ENCODE peak calls at places on chromosomes 11 and 22, in six cellular contexts. One of them, this sample, is unnamed.

GRCh38 chr11:3000032-3000961 is 8.2 kb upstream of the NAP1L4 start:
- DNase-seq in HepG2: no peak
- DNase-seq in HCT116: no peak
- DNase-seq in Panc1: no peak
- DNase-seq in K562: no peak
- DNase-seq in GM12878: no peak
- DNase-seq in this sample: peak

GRCh38 chr22:31618057-31618456 is 44.0 kb downstream of the PISD start:
- DNase-seq in HepG2: no peak
- DNase-seq in HCT116: no peak
- DNase-seq in Panc1: no peak
- DNase-seq in K562: no peak
- DNase-seq in GM12878: no peak
- DNase-seq in this sample: no peak

GRCh38 chr22:47795477-47796127 is 1033.2 kb downstream of the TBC1D22A start:
- DNase-seq in HepG2: no peak
- DNase-seq in HCT116: no peak
- DNase-seq in Panc1: no peak
- DNase-seq in K562: no peak
- DNase-seq in GM12878: no peak
- DNase-seq in this sample: no peak

GRCh38 chr22:34808618-34809017 is 257.3 kb upstream of the ISX start:
- DNase-seq in HepG2: no peak
- DNase-seq in HCT116: no peak
- DNase-seq in Panc1: no peak
- DNase-seq in K562: no peak
- DNase-seq in GM12878: no peak
- DNase-seq in this sample: no peak

GRCh38 chr11:47399860-47400812 is 8.3 kb upstream of the SLC39A13 start:
- DNase-seq in HepG2: no peak
- DNase-seq in HCT116: no peak
- DNase-seq in Panc1: no peak
- DNase-seq in K562: peak
- DNase-seq in GM12878: no peak
- DNase-seq in this sample: peak

GRCh38 chr22:22410677-22411076 is 97.9 kb downstream of the ZNF280B start:
- DNase-seq in HepG2: no peak
- DNase-seq in HCT116: no peak
- DNase-seq in Panc1: no peak
- DNase-seq in K562: no peak
- DNase-seq in GM12878: no peak
- DNase-seq in this sample: no peak

GRCh38 chr11:110379936-110380335 is 49.8 kb upstream of the FDX1 start:
- DNase-seq in HepG2: no peak
- DNase-seq in HCT116: no peak
- DNase-seq in Panc1: no peak
- DNase-seq in K562: no peak
- DNase-seq in GM12878: no peak
- DNase-seq in this sample: no peak

GRCh38 chr11:47565340-47566165 is at the start of gene PTPMT1:
- DNase-seq in HepG2: peak
- DNase-seq in HCT116: peak
- DNase-seq in Panc1: no peak
- DNase-seq in K562: peak
- DNase-seq in GM12878: no peak
- DNase-seq in this sample: peak

GRCh38 chr11:10654211-10655150 is 39.1 kb downstream of the IRAG1 start:
- DNase-seq in HepG2: peak
- DNase-seq in HCT116: peak
- DNase-seq in Panc1: no peak
- DNase-seq in K562: peak
- DNase-seq in GM12878: peak
- DNase-seq in this sample: peak

DNA sequence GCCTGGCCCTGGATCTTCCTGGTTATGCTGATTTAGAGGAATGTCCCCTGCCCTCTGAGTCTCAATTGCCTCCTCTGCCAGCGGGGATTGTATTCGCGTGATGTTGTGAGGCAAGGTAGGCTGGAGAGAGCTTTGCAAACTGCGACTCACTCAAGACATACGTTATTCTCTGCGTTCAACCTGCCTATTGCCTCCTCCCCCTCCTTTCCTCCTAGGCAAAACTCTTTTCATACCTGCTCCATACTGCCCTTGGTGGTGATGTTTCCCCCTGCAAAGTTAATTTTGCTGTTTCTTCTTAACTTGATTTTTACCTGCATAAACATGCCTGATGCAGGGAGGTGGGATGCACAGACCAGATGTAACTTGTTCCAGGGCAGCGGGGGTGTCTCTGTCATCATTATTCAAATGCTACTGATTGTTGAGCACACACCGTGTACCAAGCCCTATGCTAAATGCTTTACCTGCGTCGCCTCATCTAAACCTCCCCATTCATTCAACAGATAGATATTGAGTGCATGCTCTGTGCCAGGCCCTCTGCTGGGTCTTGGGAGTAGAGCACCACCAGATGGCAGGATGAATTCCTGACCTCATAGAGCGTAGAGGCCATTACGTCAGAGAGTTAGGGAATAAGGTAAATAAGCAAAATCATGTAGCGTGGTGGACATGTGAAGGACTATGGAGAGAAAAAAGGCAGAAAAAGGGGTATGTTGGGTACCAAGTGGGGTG is 29.0 kb downstream of the SGSM1 start:
- DNase-seq in HepG2: peak
- DNase-seq in HCT116: peak
- DNase-seq in Panc1: no peak
- DNase-seq in K562: no peak
- DNase-seq in GM12878: no peak
- DNase-seq in this sample: peak
- TF ChIP-seq SIN3A in HepG2: no peak
- TF ChIP-seq SIN3A in HCT116: no peak
- TF ChIP-seq SIN3A in Panc1: no peak
- TF ChIP-seq SIN3A in K562: no peak
- TF ChIP-seq SIN3A in GM12878: no peak
- TF ChIP-seq SIN3A in this sample: no peak

GRCh38 chr11:73797457-73797856 is 9.8 kb downstream of the MRPL48 start:
- DNase-seq in HepG2: no peak
- DNase-seq in HCT116: no peak
- DNase-seq in Panc1: no peak
- DNase-seq in K562: no peak
- DNase-seq in GM12878: no peak
- DNase-seq in this sample: no peak
- TF ChIP-seq REST in HepG2: no peak
- TF ChIP-seq REST in HCT116: no peak
- TF ChIP-seq REST in Panc1: peak
- TF ChIP-seq REST in K562: no peak
- TF ChIP-seq REST in GM12878: no peak
- TF ChIP-seq REST in this sample: no peak

DNA sequence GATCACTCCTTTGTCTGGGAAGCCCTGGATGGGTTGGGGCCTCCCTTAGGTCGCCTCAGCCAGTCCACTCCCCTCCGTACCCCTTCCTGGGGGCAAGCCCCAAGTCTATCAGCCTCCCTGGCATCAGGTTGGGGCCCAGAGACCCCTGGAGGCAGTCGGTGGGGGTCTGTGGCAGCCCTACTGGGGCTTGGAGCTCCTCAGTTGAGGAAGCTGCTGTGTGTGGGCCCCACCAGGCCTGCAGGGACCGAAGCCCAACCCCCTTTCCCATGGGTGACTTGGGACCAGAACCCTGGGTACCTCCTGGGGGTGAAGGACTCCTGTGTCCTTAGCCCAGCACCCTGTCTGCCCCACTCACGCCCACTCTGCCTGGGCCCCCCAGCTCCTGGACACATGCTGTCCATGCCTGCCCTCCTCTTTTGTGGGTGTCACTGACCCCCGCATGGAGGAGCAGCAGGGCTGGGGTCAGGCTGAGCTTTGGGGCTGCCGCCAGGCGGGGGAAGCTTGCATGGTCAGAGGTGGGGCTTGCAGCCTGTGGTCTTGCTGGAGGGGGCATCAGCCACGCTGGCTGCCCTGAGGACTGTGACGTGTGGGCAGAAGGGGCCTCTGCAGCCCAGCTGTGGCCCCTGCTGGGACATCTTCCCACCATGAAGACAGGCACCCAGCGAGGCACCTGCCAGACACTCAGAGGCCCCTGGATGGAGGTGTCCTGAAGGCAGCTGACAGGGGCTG is 20.9 kb downstream of the TSPAN4 start:
- DNase-seq in HepG2: no peak
- DNase-seq in HCT116: no peak
- DNase-seq in Panc1: no peak
- DNase-seq in K562: no peak
- DNase-seq in GM12878: no peak
- DNase-seq in this sample: no peak
- H3K27ac ChIP-seq in HepG2: no peak
- H3K27ac ChIP-seq in HCT116: no peak
- H3K27ac ChIP-seq in Panc1: peak
- H3K27ac ChIP-seq in K562: no peak
- H3K27ac ChIP-seq in GM12878: no peak
- H3K27ac ChIP-seq in this sample: peak

DNA sequence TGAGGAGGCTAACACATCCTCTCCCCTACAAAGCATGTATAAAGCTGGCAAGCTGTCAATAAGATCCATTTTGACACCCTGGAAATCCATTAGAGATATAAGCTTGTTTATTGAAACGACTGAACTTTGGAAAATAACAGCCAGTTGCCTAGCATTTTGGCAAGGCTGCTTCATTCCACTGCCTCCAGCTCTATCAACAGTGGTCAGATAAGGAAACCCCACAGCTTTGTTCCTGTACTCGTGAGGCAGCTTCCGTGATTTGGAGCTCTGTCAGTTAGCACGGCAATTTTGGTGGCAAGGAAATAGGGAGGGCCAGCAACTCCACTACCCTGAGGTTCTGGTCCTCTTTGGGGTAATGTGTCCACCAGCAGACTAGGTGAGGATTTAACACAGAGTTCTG is 2.0 kb upstream of the OR51S1 start:
- DNase-seq in HepG2: no peak
- DNase-seq in HCT116: no peak
- DNase-seq in Panc1: no peak
- DNase-seq in K562: no peak
- DNase-seq in GM12878: no peak
- DNase-seq in this sample: no peak
- TF ChIP-seq SIN3A in HepG2: no peak
- TF ChIP-seq SIN3A in HCT116: no peak
- TF ChIP-seq SIN3A in Panc1: no peak
- TF ChIP-seq SIN3A in K562: no peak
- TF ChIP-seq SIN3A in GM12878: no peak
- TF ChIP-seq SIN3A in this sample: no peak

GRCh38 chr22:19012308-19012990 is 76.4 kb upstream of the PRODH start:
- DNase-seq in HepG2: no peak
- DNase-seq in HCT116: no peak
- DNase-seq in Panc1: no peak
- DNase-seq in K562: no peak
- DNase-seq in GM12878: no peak
- DNase-seq in this sample: no peak
- TF ChIP-seq REST in HepG2: no peak
- TF ChIP-seq REST in HCT116: no peak
- TF ChIP-seq REST in Panc1: no peak
- TF ChIP-seq REST in K562: no peak
- TF ChIP-seq REST in GM12878: no peak
- TF ChIP-seq REST in this sample: no peak

This sample was measured in SK-N-SH.